ENCODE peak calls at places on chromosomes 5 and 9, in five cellular contexts. K, J, M, A and H are unnamed samples.

GRCh38 chr5:13249854-13250253 is 694.6 kb downstream of the DNAH5 start:
- DNase-seq in J (peak), A (peak), K (no peak), M (no peak), H (no peak)

GRCh38 chr9:33924978-33925797 is 108.2 kb downstream of the UBE2R2 start:
- DNase-seq in J (peak), M (no peak), A (peak), K (peak), H (peak)

GRCh38 chr5:78612227-78613150 is 36.1 kb downstream of the LHFPL2 start:
- DNase-seq in J (no peak), M (no peak), A (no peak), K (no peak), H (no peak)

GRCh38 chr5:41186143-41186542 is 27.2 kb downstream of the C6 start:
- DNase-seq in M (no peak), K (no peak), A (no peak), J (no peak), H (no peak)

GRCh38 chr5:61624966-61625681 is 293.1 kb downstream of the ZSWIM6 start:
- DNase-seq in J (no peak), A (no peak), K (no peak), M (no peak), H (no peak)

GRCh38 chr9:77460938-77461337 is 187.2 kb downstream of the GNA14 start:
- DNase-seq in A (no peak), K (no peak), J (no peak), M (no peak), H (no peak)

GRCh38 chr9:88829276-88829675 is 162.0 kb upstream of the S1PR3 start:
- DNase-seq in A (no peak), M (no peak), J (peak), K (no peak), H (no peak)

GRCh38 chr5:172005708-172006377 is 595 bp downstream of the FBXW11 start:
- DNase-seq in K (peak), J (peak), A (no peak), M (peak), H (peak)

GRCh38 chr9:75185585-75186170 is 97.4 kb downstream of the OSTF1 start:
- DNase-seq in J (peak), M (no peak), A (peak), K (no peak), H (peak)

GRCh38 chr5:66171349-66172344 is 27.5 kb downstream of the SREK1 start:
- DNase-seq in M (no peak), J (peak), K (peak), A (peak), H (peak)

GRCh38 chr5:154826-155225 is 36.5 kb upstream of the LRRC14B start:
- DNase-seq in M (peak), J (no peak), A (no peak), K (no peak), H (no peak)

GRCh38 chr5:172841258-172841657 is 7.2 kb downstream of the ERGIC1 start:
- DNase-seq in A (no peak), J (no peak), M (no peak), K (no peak), H (no peak)

GRCh38 chr5:24167791-24168190 is 477.0 kb downstream of the CDH10 start:
- DNase-seq in A (no peak), K (no peak), J (peak), M (no peak), H (no peak)

GRCh38 chr5:150108711-150109605 is 22.6 kb upstream of the CSF1R start:
- DNase-seq in J (no peak), K (no peak), A (no peak), M (peak), H (no peak)

GRCh38 chr9:121963542-121963995 is 129.5 kb downstream of the TTLL11 start:
- DNase-seq in A (no peak), M (no peak), J (peak), K (no peak), H (peak)

GRCh38 chr5:109878887-109879286 is 189.2 kb downstream of the MAN2A1 start:
- DNase-seq in K (no peak), J (no peak), M (no peak), A (no peak), H (no peak)

GRCh38 chr5:33892419-33893151 is 795 bp upstream of the ADAMTS12 start:
- DNase-seq in J (peak), K (peak), A (peak), M (no peak), H (peak)

GRCh38 chr5:179486596-179487051 is 63.7 kb upstream of the RUFY1 start:
- DNase-seq in J (no peak), M (no peak), A (no peak), K (no peak), H (peak)

GRCh38 chr9:87699835-87700234 is 26.1 kb upstream of the CTSL start:
- DNase-seq in A (no peak), J (peak), M (no peak), K (no peak), H (no peak)

GRCh38 chr9:13934411-13934810 is 379.5 kb downstream of the NFIB start:
- DNase-seq in A (no peak), K (no peak), J (no peak), M (no peak), H (no peak)

GRCh38 chr5:8340739-8341344 is 471.9 kb downstream of the MTRR start:
- DNase-seq in J (peak), A (peak), K (no peak), M (no peak), H (peak)

GRCh38 chr9:123741214-123741613 is 188.7 kb downstream of the DENND1A start:
- DNase-seq in K (no peak), A (no peak), M (no peak), J (no peak), H (no peak)

GRCh38 chr9:91741529-91741928 is 208.5 kb downstream of the ROR2 start:
- DNase-seq in A (peak), K (no peak), J (peak), M (no peak), H (peak)

GRCh38 chr5:107532182-107532878 is 138.4 kb downstream of the EFNA5 start:
- DNase-seq in A (no peak), M (no peak), J (no peak), K (no peak), H (no peak)

GRCh38 chr5:151708126-151708525 is 21.4 kb upstream of the SPARC start:
- DNase-seq in M (no peak), K (no peak), J (no peak), A (no peak), H (peak)

GRCh38 chr5:31854625-31855526 is 215.9 kb downstream of the PDZD2 start:
- DNase-seq in J (peak), A (peak), K (peak), M (peak), H (peak)

GRCh38 chr9:68974901-68975300 is 39.0 kb downstream of the PRKACG start:
- DNase-seq in A (no peak), J (no peak), M (no peak), K (no peak), H (no peak)

GRCh38 chr5:14187660-14188059 is 44.5 kb downstream of the TRIO start:
- DNase-seq in A (no peak), M (no peak), J (peak), K (no peak), H (peak)

GRCh38 chr5:60823574-60823973 is 20.5 kb downstream of the ELOVL7 start:
- DNase-seq in A (no peak), M (no peak), J (no peak), K (no peak), H (no peak)

GRCh38 chr5:148005788-148006520 is 57.8 kb upstream of the SPINK5 start:
- DNase-seq in J (no peak), A (no peak), K (no peak), M (no peak), H (no peak)

GRCh38 chr9:18703086-18703750 is 229.3 kb downstream of the ADAMTSL1 start:
- DNase-seq in M (no peak), J (no peak), K (peak), A (peak), H (no peak)

GRCh38 chr9:34648673-34649072 is 2.2 kb downstream of the GALT start:
- DNase-seq in K (no peak), A (no peak), J (no peak), M (no peak), H (no peak)

GRCh38 chr5:178671745-178672144 is 44.9 kb upstream of the CLK4 start:
- DNase-seq in J (no peak), K (no peak), M (no peak), A (no peak), H (no peak)

GRCh38 chr5:176497852-176498251 is 39.4 kb downstream of the RNF44 start:
- DNase-seq in J (peak), M (no peak), K (no peak), A (no peak), H (no peak)

GRCh38 chr9:110049699-110050450 is 158.1 kb downstream of the C9orf152 start:
- DNase-seq in A (peak), K (peak), M (peak), J (no peak), H (peak)

GRCh38 chr9:4077499-4078102 is 222.3 kb downstream of the GLIS3 start:
- DNase-seq in K (peak), A (peak), J (peak), M (peak), H (peak)

GRCh38 chr9:97744710-97745708 is 47.9 kb upstream of the XPA start:
- DNase-seq in A (no peak), K (no peak), M (no peak), J (no peak), H (no peak)

DNA sequence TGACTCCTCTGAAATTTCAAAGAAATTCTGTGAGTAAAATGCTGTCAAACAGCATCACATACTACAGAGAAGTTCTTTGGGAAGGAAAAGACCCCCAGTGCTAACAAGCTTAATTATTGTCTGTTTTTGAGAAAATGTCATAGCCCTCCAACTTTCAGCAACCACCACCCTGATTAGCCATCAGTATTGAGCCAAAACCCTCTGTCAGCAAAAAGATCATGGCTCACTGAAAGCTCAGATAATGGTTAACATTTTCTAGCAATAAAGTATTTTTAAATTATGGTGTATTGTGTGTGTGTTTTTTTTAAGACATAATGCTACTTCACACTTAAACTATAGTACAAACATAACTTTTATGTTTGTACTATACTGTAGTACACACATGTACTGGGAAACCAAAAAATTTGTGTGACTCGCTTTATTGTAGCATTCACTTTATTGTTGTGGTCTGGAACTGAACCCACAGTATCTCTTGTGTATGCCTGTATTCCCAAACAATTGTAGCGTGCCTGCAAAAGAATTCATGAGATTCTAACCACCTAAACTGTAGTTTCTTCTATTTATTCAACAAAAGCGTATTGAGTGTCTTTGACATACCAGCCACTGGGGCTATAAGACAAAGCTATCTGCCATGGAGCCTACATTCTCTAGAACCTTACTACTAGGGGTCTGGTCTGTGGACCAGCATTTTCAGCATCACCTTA is 31.6 kb downstream of the TLE4 start:
- DNase-seq in J (no peak), A (no peak), K (no peak), M (no peak), H (no peak)
- TF ChIP-seq CTCF in J (no peak), A (no peak), K (no peak), M (no peak), H (no peak)

DNA sequence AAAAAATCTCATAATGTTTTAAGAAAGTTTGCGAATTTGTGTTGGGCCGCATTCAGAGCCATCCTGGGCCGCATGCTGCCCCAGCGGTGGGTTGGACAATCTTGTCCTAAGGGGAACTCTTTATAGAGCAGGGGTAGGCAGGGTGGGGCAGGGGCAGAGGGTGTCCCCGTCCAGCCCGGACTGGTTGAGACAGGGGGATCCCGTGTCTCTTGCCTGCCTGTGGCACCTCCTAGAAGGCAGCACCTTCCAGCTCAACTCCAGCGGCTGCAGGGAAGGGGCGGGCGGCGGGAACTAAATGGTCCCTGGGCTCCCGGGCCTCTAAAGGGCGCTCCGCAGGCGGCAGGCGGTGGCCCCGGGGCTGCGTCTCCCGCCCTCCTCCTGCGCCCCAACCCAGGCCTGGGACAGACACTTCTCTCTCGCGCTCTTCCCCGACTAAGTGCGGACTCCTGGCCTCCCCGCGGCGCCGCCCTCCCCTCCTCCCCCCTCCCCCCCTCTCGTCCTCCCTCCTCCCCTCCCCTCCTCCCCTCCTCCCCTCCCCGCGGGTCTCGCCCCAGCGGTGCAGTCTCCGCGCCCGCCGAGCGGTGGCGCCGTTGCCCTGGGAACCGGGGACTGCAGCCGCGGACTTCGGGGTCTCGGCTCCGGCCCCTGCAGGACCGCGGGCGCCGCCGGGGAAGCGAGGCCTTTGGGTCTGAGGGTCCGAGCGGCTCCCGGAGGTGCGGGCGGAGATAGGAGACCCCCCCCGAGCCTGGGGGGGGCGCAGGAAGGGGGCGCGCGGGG is 132.6 kb downstream of the MRPL36 start:
- DNase-seq in A (no peak), K (no peak), J (no peak), M (peak), H (peak)
- H3K4me3 ChIP-seq in A (no peak), K (peak), J (no peak), M (no peak), H (no peak)

GRCh38 chr5:139543423-139543991 is 17.6 kb upstream of the UBE2D2 start:
- DNase-seq in A (no peak), K (no peak), M (peak), J (no peak), H (no peak)
- TF ChIP-seq CTCF in A (no peak), K (no peak), M (peak), J (peak), H (no peak)

GRCh38 chr9:136855461-136856077 is 3.4 kb downstream of the MAMDC4 start:
- DNase-seq in M (peak), J (no peak), K (no peak), A (no peak), H (no peak)
- H3K4me3 ChIP-seq in M (no peak), J (no peak), K (no peak), A (no peak), H (no peak)

GRCh38 chr5:138351517-138351916 is 968 bp upstream of the KDM3B start:
- DNase-seq in J (no peak), K (no peak), A (peak), M (no peak), H (no peak)

GRCh38 chr5:138354387-138354786 is 1.9 kb downstream of the KDM3B start:
- DNase-seq in J (no peak), A (no peak), M (no peak), K (no peak), H (no peak)

GRCh38 chr5:138353550-138353893 is 1.0 kb downstream of the KDM3B start:
- DNase-seq in M (no peak), A (peak), J (no peak), K (no peak), H (no peak)

GRCh38 chr5:138352071-138352721 is at the start of gene KDM3B:
- DNase-seq in J (peak), K (peak), M (peak), A (peak), H (peak)

GRCh38 chr5:138352722-138353549 is 451 bp downstream of the KDM3B start:
- DNase-seq in M (peak), K (peak), A (no peak), J (peak), H (peak)
- TF ChIP-seq CTCF in M (peak), K (peak), A (no peak), J (peak), H (no peak)

DNA sequence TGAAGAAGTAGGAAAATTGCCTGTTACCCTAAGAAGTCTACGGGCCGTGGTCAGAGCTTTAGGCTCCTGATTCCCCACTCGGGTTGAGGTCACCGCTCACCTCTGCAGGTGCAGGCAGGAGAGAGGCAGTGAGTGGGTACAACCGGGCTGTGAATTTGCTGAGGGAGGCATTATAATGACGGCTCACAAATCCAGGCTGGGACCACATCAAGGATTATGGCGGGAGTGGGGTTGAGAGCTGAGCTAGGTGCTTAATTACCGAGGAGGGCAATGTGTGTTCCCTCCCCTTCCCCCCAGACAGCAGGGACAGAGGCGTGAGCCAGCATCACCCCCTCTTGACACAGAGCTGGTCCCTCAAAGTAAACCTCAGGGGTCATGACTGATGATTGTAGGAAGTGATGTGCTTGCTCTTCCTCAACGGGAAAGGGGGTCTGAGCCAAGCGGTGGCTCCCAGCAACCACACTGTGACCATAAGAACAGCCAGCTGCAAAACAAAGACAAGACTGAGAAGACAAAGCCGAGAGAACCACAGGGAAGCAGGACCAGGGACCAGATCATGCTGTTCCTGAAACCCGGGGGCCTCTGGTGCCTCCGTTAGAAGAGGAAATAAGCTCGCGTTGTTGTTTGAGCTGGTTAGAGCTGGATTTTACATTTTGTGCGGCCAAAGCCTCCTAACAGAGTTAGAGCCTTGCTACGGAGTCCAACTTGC is 77.7 kb downstream of the OLFM1 start:
- DNase-seq in A (no peak), M (no peak), K (no peak), J (no peak), H (no peak)
- H3K4me3 ChIP-seq in A (no peak), M (no peak), K (no peak), J (no peak), H (no peak)

GRCh38 chr5:169301386-169301930 is 519 bp upstream of the SLIT3 start:
- DNase-seq in J (peak), K (no peak), A (peak), M (no peak), H (no peak)

GRCh38 chr5:169299146-169299545 is 1.8 kb downstream of the SLIT3 start:
- DNase-seq in M (no peak), J (peak), K (no peak), A (no peak), H (no peak)

GRCh38 chr5:169302046-169302445 is 1.1 kb upstream of the SLIT3 start:
- DNase-seq in J (no peak), M (no peak), A (no peak), K (no peak), H (no peak)

GRCh38 chr5:169299651-169300467 is 1.1 kb downstream of the SLIT3 start:
- DNase-seq in K (no peak), M (peak), A (peak), J (peak), H (peak)

DNA sequence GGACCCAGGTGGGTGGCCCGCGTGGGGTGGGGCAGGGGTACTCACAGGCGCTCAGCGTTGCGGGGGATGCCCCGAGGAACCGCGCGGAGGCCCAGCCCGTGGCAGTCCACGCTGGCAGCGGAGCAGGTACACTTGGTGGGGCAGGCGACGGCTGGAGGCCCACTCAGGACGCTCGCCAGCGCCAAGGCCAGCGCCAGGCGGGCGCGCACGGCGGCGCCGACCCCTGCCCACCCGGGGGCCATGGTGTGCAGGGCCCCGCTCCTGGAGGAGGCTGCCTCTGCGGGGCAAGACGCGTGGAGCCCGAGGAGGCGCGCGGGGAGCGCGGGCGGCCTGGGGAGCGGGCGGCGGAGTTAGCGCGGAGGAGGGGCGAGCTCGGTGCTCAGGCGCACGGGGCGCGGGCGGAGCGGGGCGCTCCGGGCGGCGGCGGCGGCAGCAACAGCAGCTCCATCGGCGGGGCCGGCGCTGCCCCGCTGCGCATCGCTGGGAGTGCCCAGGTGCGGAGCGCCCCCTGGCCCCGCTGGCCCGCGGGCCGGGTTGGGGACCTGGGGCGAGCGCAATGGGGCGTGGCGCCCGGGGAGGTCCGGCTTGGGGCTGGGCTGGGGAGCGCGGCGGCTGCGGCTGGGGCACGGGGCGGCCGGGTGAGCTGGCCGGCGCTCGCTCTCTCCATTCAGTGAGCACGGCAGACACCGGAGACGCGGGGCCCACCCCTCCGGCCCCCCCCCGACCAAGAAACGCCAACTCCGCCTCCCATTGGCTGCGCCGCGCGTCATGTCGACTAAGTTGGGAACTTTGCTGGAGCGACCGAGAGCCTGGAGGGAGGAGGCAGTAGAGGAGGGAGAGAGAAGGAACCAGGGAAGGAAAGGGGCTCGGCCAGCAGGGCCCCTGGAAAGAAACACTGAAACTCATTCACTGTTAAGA is at the start of gene SLIT3:
- DNase-seq in K (peak), A (peak), J (peak), M (peak), H (peak)
- TF ChIP-seq CTCF in K (no peak), A (peak), J (no peak), M (no peak), H (no peak)